ENCODE peak calls at places on chromosome 11, in five cellular contexts. C is mesenchymal stem cell, H is fibroblast of mammary gland, T is 8988T, Z is OCI-LY7. O is an unnamed sample.

GRCh38 chr11:1353383-1354124 is 36.2 kb upstream of the BRSK2 start:
- DNase-seq in C (no peak), H (no peak), T (no peak), Z (no peak), O (peak; percentile 70)

GRCh38 chr11:1168721-1169161 is 11.0 kb downstream of the MUC5AC start:
- DNase-seq in C (no peak), H (no peak), T (peak; percentile 28), Z (no peak), O (peak; percentile 54)

GRCh38 chr11:64649304-64649703 is 58.3 kb downstream of the SLC22A12 start:
- DNase-seq in C (no peak), H (peak; percentile 25), T (peak; percentile 72), Z (peak; percentile 62), O (peak; percentile 87)

GRCh38 chr11:65392186-65392829 is 5.9 kb downstream of the FRMD8 start:
- DNase-seq in C (no peak), H (no peak), T (no peak), Z (no peak), O (no peak)

GRCh38 chr11:43942651-43943356 is 367 bp downstream of the C11orf96 start:
- DNase-seq in C (peak; percentile 67), H (no peak), T (peak; percentile 83), Z (no peak), O (peak; percentile 81)

GRCh38 chr11:119529936-119530335 is 107.0 kb upstream of the THY1 start:
- DNase-seq in C (no peak), H (no peak), T (no peak), Z (no peak), O (no peak)

GRCh38 chr11:78802058-78802633 is 227.5 kb upstream of the NARS2 start:
- DNase-seq in C (peak; percentile 28), H (no peak), T (no peak), Z (no peak), O (no peak)

GRCh38 chr11:22539851-22540376 is 85.7 kb downstream of the FANCF start:
- DNase-seq in C (peak; percentile 18), H (peak; percentile 35), T (no peak), Z (peak; percentile 1), O (peak; percentile 8)

GRCh38 chr11:18394928-18395734 is 768 bp downstream of the LDHA start:
- DNase-seq in C (peak; percentile 34), H (no peak), T (no peak), Z (peak; percentile 57), O (peak; percentile 53)

GRCh38 chr11:110128161-110128560 is 35.0 kb downstream of the ZC3H12C start:
- DNase-seq in C (peak; percentile 44), H (peak; percentile 84), T (no peak), Z (no peak), O (no peak)

GRCh38 chr11:122717264-122717867 is 61.8 kb downstream of the UBASH3B start:
- DNase-seq in C (no peak), H (no peak), T (no peak), Z (peak; percentile 90), O (no peak)

GRCh38 chr11:47863189-47863892 is 15.2 kb upstream of the NUP160 start:
- DNase-seq in C (peak; percentile 92), H (peak; percentile 89), T (no peak), Z (peak; percentile 66), O (no peak)

GRCh38 chr11:40328890-40329617 is 1130.4 kb downstream of the LRRC4C start:
- DNase-seq in C (peak; percentile 100), H (peak; percentile 99), T (peak; percentile 28), Z (no peak), O (no peak)

GRCh38 chr11:122095950-122096942 is 19.8 kb downstream of the BLID start:
- DNase-seq in C (peak; percentile 88), H (peak; percentile 88), T (no peak), Z (no peak), O (no peak)

GRCh38 chr11:134657631-134658030 is 245.6 kb upstream of the B3GAT1 start:
- DNase-seq in C (no peak), H (no peak), T (no peak), Z (no peak), O (no peak)

GRCh38 chr11:95092549-95093324 is 3.1 kb downstream of the ENDOD1 start:
- DNase-seq in C (peak; percentile 86), H (peak; percentile 76), T (peak; percentile 46), Z (peak; percentile 62), O (peak; percentile 56)

GRCh38 chr11:61696602-61697001 is 16.4 kb downstream of the DAGLA start:
- DNase-seq in C (no peak), H (no peak), T (no peak), Z (no peak), O (no peak)

O was measured in H7.